ENCODE peak calls at places on chromosomes 7 and 10, in seven cellular contexts. N, P, Z, X, G, O and L are unnamed samples.

GRCh38 chr10:98340946-98341345 is 73.0 kb upstream of the LOXL4 start:
- DNase-seq in O (no peak), X (no peak), G (no peak), N (no peak), Z (no peak), P (no peak), L (no peak)

GRCh38 chr7:145331076-145331475 is 495.2 kb upstream of the TPK1 start:
- DNase-seq in G (no peak), O (no peak), X (no peak), Z (no peak), P (no peak), N (no peak), L (no peak)

GRCh38 chr7:130732980-130733865 is 784 bp downstream of the KLF14 start:
- DNase-seq in Z (peak; percentile 90), G (no peak), N (no peak), X (peak; percentile 74), O (peak; percentile 8), P (no peak), L (peak; percentile 41)

GRCh38 chr10:12594448-12594944 is 245.1 kb downstream of the CAMK1D start:
- DNase-seq in G (no peak), P (no peak), O (no peak), N (no peak), X (no peak), Z (no peak), L (peak; percentile 35)

GRCh38 chr10:3747248-3747960 is 37.6 kb downstream of the KLF6 start:
- DNase-seq in X (no peak), Z (no peak), O (no peak), N (no peak), P (no peak), G (no peak), L (no peak)

GRCh38 chr10:89203237-89203636 is 3.9 kb downstream of the CH25H start:
- DNase-seq in Z (no peak), P (no peak), N (no peak), X (no peak), G (no peak), O (no peak), L (no peak)

GRCh38 chr10:79345241-79346011 is 1.8 kb upstream of the PPIF start:
- DNase-seq in Z (no peak), P (no peak), O (no peak), X (no peak), G (peak; percentile 77), N (no peak), L (no peak)

GRCh38 chr7:73332447-73332846 is 4.5 kb downstream of the FKBP6 start:
- DNase-seq in P (no peak), N (no peak), Z (peak; percentile 9), G (no peak), X (no peak), O (no peak), L (no peak)

GRCh38 chr7:141585592-141586510 is 34.6 kb downstream of the AGK start:
- DNase-seq in O (no peak), X (no peak), Z (no peak), N (no peak), G (no peak), P (no peak), L (no peak)

GRCh38 chr10:79386637-79387465 is 39.6 kb downstream of the PPIF start:
- DNase-seq in O (no peak), Z (peak; percentile 69), G (peak; percentile 83), N (no peak), X (peak; percentile 48), P (peak; percentile 25), L (peak; percentile 5)

GRCh38 chr7:84060760-84061261 is 133.8 kb downstream of the SEMA3A start:
- DNase-seq in X (no peak), G (no peak), N (no peak), O (no peak), P (no peak), Z (no peak), L (no peak)

GRCh38 chr7:119945822-119946221 is 327.2 kb upstream of the KCND2 start:
- DNase-seq in P (no peak), O (no peak), G (no peak), N (no peak), Z (no peak), X (no peak), L (no peak)

GRCh38 chr7:30469303-30469702 is 9.3 kb downstream of the NOD1 start:
- DNase-seq in X (peak; percentile 66), P (no peak), O (peak; percentile 8), G (peak; percentile 96), N (peak; percentile 72), Z (peak; percentile 81), L (peak; percentile 71)

GRCh38 chr7:128804472-128804871 is 12.7 kb downstream of the CCDC136 start:
- DNase-seq in G (no peak), O (no peak), X (no peak), Z (no peak), N (no peak), P (no peak), L (no peak)

GRCh38 chr10:59680199-59680598 is 29.5 kb downstream of the SLC16A9 start:
- DNase-seq in O (no peak), X (no peak), N (no peak), P (no peak), G (no peak), Z (no peak), L (no peak)

GRCh38 chr10:44878704-44879530 is 32.2 kb upstream of the TMEM72 start:
- DNase-seq in Z (peak; percentile 90), X (peak; percentile 90), N (peak; percentile 85), P (peak; percentile 71), G (no peak), O (no peak), L (peak; percentile 86)

GRCh38 chr7:66524738-66525137 is 103.9 kb upstream of the KCTD7 start:
- DNase-seq in N (no peak), X (no peak), G (no peak), P (no peak), Z (no peak), O (no peak), L (no peak)

GRCh38 chr7:66518151-66518691 is 110.5 kb upstream of the KCTD7 start:
- DNase-seq in P (no peak), X (no peak), O (no peak), Z (no peak), N (no peak), G (no peak), L (no peak)

GRCh38 chr7:66521675-66522074 is 107.0 kb upstream of the KCTD7 start:
- DNase-seq in O (no peak), G (no peak), N (no peak), P (no peak), X (no peak), Z (no peak), L (no peak)

GRCh38 chr7:66523409-66523808 is 105.3 kb upstream of the KCTD7 start:
- DNase-seq in P (no peak), Z (no peak), G (no peak), X (no peak), O (no peak), N (no peak), L (no peak)

DNA sequence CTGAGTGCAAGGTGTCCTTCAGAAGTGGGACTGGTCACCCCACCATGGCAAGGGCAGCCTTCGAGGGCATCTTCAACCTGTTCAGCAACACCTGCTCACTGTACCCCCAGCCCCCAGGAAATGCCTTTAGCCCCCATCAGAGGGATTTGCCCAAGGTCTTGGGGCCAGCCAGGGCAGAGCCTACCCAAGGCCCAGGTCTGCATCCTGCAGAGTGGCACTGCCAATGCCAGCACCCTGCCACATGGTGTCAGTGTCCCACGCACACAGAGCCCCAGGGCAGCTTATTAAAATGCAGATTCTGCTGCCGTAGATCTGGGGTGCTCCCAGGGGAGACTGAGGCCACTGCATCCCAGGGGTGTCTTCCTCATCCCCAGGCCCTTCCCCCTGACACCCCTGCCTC is 106.2 kb upstream of the KCTD7 start:
- DNase-seq in O (no peak), X (no peak), P (no peak), G (no peak), N (no peak), Z (peak; percentile 70), L (no peak)
- TF ChIP-seq POLR2AphosphoS5 in O (no peak), X (no peak), P (no peak), G (no peak), N (no peak), Z (peak; percentile 24), L (no peak)

DNA sequence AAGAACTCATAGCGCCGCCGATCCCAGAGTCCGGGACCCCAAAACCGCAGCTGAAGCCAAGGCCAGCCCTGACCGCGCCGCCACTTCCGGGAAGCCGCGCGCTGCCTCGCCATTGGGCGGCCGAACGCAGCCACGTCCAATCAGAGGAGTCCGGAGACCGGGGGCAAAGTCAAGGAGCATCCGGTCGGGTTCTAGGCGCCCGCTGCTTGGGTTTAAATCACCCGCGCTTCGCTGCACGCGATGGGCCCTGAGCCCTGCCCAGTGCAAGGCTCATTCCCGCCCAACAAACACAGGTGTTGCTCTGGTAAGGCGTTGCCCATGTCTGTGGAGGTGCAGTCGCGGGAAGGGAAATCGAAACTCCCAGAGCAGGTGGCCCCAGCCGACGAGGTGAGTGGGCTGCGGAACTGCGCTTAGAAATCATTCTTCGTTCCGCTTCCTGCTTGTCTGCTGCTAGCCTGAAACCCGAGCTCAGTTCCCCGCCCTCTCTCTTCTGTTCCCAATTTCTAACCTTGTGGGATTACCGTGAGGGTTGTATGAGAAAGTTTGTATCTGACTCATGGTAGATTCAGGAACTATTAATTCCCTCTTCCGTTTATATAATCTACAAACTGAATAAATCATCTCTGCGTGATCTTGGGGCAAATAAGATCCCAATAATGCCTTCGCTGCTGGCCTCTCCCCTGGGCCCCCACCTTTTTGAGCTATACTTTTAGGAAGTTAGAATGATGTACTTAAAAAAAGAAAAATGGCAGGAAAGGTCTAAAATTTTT is at the start of gene DCLRE1C:
- DNase-seq in P (peak; percentile 76), N (peak; percentile 88), Z (peak; percentile 96), O (peak; percentile 80), X (peak; percentile 90), G (peak; percentile 95), L (peak; percentile 96)
- TF ChIP-seq POLR2AphosphoS5 in P (no peak), N (peak; percentile 69), Z (peak; percentile 91), O (peak; percentile 85), X (peak; percentile 64), G (peak; percentile 86), L (peak; percentile 94)

GRCh38 chr10:54066646-54067045 is 734.4 kb downstream of the PCDH15 start:
- DNase-seq in N (no peak), O (no peak), G (no peak), Z (no peak), P (no peak), X (no peak), L (no peak)
- TF ChIP-seq POLR2AphosphoS5 in N (no peak), O (no peak), G (no peak), Z (no peak), P (no peak), X (no peak), L (no peak)

GRCh38 chr10:51895209-51895608 is 195.8 kb upstream of the CSTF2T start:
- DNase-seq in P (no peak), O (no peak), N (no peak), Z (no peak), X (no peak), G (no peak), L (no peak)
- TF ChIP-seq POLR2AphosphoS5 in P (no peak), O (no peak), N (peak; percentile 48), Z (no peak), X (no peak), G (no peak), L (peak; percentile 10)

GRCh38 chr7:113154128-113154527 is 35.8 kb upstream of the SMIM30 start:
- DNase-seq in P (no peak), O (no peak), X (no peak), G (no peak), N (no peak), Z (no peak), L (no peak)
- TF ChIP-seq POLR2AphosphoS5 in P (no peak), O (no peak), X (no peak), G (no peak), N (no peak), Z (no peak), L (no peak)